ENCODE peak calls at places on chromosomes 11 and 22, in six cellular contexts. N, P, V, U, B and D are unnamed samples.

GRCh38 chr11:1839204-1839923 is 583 bp downstream of the TNNI2 start:
- DNase-seq in N (no peak), V (no peak), P (no peak), B (no peak), U (no peak), D (no peak)

GRCh38 chr11:133778161-133778560 is 67.2 kb downstream of the SPATA19 start:
- DNase-seq in U (no peak), B (no peak), P (no peak), N (no peak), V (no peak), D (no peak)

GRCh38 chr11:74493816-74494630 is 499 bp upstream of the LIPT2 start:
- DNase-seq in N (no peak), U (peak), B (no peak), P (no peak), V (no peak), D (no peak)

GRCh38 chr22:24601217-24602104 is 1.5 kb upstream of the GGT1 start:
- DNase-seq in B (no peak), U (no peak), V (peak), N (no peak), P (peak), D (peak)

GRCh38 chr22:36926309-36926708 is 12.9 kb downstream of the CSF2RB start:
- DNase-seq in P (no peak), N (no peak), U (no peak), V (no peak), B (no peak), D (no peak)

GRCh38 chr11:133072366-133072765 is 459.9 kb downstream of the OPCML start:
- DNase-seq in V (no peak), B (no peak), U (no peak), P (no peak), N (no peak), D (no peak)

GRCh38 chr11:41245704-41246398 is 213.6 kb downstream of the LRRC4C start:
- DNase-seq in B (no peak), P (peak), V (no peak), U (no peak), N (no peak), D (no peak)

GRCh38 chr11:27696961-27697360 is 3.3 kb downstream of the BDNF start:
- DNase-seq in P (no peak), N (no peak), B (no peak), U (no peak), V (no peak), D (no peak)

GRCh38 chr22:19786959-19787848 is 26.6 kb downstream of the TBX1 start:
- DNase-seq in U (no peak), B (no peak), P (no peak), N (no peak), V (no peak), D (no peak)

GRCh38 chr11:73980001-73980960 is 2.4 kb downstream of the UCP2 start:
- DNase-seq in V (peak), U (no peak), P (no peak), N (peak), B (peak), D (peak)

GRCh38 chr22:20621162-20621561 is 113.8 kb downstream of the MED15 start:
- DNase-seq in V (no peak), B (no peak), P (no peak), U (no peak), N (no peak), D (no peak)

GRCh38 chr11:70495351-70496310 is 97.3 kb downstream of the CTTN start:
- DNase-seq in B (no peak), U (no peak), V (no peak), N (no peak), P (no peak), D (no peak)

GRCh38 chr11:17518366-17518765 is 25.9 kb downstream of the USH1C start:
- DNase-seq in V (no peak), B (no peak), U (no peak), P (no peak), N (no peak), D (no peak)

GRCh38 chr11:78081583-78081982 is 1.9 kb upstream of the NDUFC2 start:
- DNase-seq in B (no peak), N (no peak), P (no peak), U (no peak), V (no peak), D (no peak)

GRCh38 chr11:5509803-5510202 is at the start of gene UBQLN3:
- DNase-seq in B (no peak), U (no peak), V (no peak), P (no peak), N (no peak), D (no peak)

DNA sequence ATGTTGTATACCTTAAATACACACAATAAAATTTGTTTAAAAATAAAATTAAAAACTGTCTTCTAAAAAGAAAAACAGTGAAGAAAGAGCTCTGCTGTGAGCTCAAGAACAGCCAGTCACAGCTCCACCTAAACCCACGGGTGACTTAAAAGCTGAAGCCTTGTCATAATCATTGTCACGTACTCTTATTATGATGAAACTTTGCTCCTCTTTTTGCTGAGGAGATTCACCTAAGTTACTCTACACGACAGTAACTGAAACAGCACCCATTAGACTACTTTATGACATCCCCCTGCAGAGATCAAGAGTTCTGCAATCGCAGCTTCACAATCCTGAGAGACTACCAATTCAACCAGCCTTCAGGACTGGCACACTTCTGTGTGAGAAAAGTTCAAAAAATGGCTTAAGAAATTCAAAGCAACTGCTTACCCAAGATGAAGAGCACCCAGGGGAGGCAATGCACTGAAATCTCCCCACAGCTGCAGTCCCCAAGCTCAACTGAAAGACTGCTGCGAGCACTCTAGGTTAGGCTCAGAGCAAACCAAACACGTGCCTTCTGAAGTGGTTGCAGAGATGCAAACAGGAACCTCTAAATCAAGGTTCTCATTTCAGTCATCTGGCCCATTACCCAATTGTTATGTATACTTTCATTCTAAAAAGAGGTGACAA is at the start of gene JAML:
- DNase-seq in V (peak), B (no peak), P (no peak), U (no peak), N (no peak), D (no peak)
- TF ChIP-seq POLR2A in V (no peak), B (no peak), P (no peak), U (no peak), N (no peak), D (no peak)

GRCh38 chr11:119118227-119118626 is 3.2 kb upstream of the HINFP start:
- DNase-seq in P (no peak), N (no peak), U (no peak), B (no peak), V (no peak), D (no peak)

GRCh38 chr11:119121811-119122124 is 388 bp downstream of the HINFP start:
- DNase-seq in B (no peak), N (no peak), P (no peak), U (no peak), V (no peak), D (no peak)

GRCh38 chr11:119117004-119117706 is 4.2 kb upstream of the HINFP start:
- DNase-seq in P (no peak), B (no peak), N (no peak), V (no peak), U (no peak), D (no peak)

GRCh38 chr11:119120639-119121007 is 757 bp upstream of the HINFP start:
- DNase-seq in V (no peak), N (no peak), U (no peak), B (no peak), P (no peak), D (no peak)

DNA sequence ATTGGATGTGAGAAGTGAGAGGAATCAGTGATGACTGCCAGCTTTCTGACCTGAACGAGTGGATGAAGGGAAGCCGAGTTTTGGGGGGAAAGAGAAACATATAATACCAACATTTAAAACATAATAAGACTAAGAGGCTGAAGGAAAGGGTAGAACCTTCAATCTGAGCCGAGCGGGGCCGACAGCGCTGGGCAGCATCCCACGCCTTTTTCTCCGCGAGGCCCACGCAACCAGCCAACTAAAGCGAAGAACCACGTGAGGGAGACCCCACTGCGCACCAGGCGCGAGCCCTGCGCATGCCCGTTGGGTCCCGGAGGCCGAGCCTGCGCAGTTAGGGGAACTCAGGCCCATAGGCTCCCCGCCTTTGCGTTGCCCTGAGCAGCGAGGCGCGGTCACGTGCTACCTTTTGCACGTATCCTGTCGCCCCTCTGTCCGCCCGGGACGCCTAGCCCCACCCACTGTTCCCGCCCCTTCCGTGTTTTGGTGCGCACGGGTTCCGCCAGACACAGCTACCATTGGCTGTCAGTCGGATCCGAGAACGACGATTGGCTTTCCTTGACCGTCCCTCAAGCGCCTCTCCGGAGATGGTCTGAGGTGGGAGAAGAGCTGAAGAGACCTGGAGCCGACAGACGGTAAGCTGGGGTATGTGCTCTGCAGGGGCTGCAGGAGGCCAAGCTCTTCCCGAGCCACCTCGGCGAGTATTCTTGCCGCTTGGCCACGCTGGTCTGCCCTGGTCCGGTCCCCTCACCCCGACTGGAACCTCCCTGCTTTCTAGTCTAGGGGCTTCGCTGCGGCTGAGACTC is at the start of gene HINFP:
- DNase-seq in N (peak), V (peak), P (peak), B (peak), U (peak), D (peak)
- TF ChIP-seq POLR2A in N (peak), V (no peak), P (peak), B (peak), U (peak), D (peak)

GRCh38 chr11:35138949-35139881 is at the start of gene CD44:
- DNase-seq in V (peak), P (peak), U (peak), B (peak), N (peak), D (peak)
- TF ChIP-seq POLR2A in V (no peak), P (no peak), U (peak), B (peak), N (no peak), D (peak)

GRCh38 chr11:65540290-65541092 is 15.6 kb downstream of the SCYL1 start:
- DNase-seq in P (peak), B (peak), U (peak), N (peak), V (peak), D (peak)
- TF ChIP-seq POLR2A in P (no peak), B (no peak), U (no peak), N (peak), V (no peak), D (peak)

GRCh38 chr11:115201121-115201792 is 303.0 kb downstream of the CADM1 start:
- DNase-seq in U (no peak), P (no peak), B (no peak), V (no peak), N (no peak), D (no peak)

GRCh38 chr11:115197433-115197832 is 306.8 kb downstream of the CADM1 start:
- DNase-seq in N (no peak), B (no peak), V (no peak), U (no peak), P (no peak), D (no peak)

GRCh38 chr11:115199501-115199900 is 304.7 kb downstream of the CADM1 start:
- DNase-seq in V (no peak), U (no peak), P (no peak), N (no peak), B (no peak), D (no peak)

GRCh38 chr11:115197031-115197430 is 307.2 kb downstream of the CADM1 start:
- DNase-seq in V (no peak), U (no peak), N (no peak), B (no peak), P (no peak), D (no peak)

DNA sequence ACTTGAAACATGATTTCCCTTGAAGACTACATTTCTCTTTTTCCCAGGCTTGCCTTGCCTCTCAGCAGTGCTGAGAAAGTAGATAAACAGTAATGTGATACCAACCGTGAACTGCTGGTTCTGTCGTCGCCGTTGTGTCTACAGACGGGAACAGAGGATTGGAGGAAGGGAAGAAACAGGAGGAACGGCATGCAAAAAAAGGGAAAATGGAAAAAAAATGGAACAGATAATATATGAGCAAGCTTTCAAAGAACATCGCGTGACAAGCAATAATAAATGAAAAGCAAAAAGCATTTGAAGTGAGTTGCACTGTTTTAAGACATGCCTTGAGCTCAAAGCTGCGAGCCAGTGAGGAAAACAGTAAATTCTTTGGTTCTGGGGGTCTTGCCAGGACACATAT is 305.9 kb downstream of the CADM1 start:
- DNase-seq in B (no peak), N (no peak), V (no peak), P (no peak), U (no peak), D (no peak)
- TF ChIP-seq POLR2A in B (no peak), N (no peak), V (no peak), P (no peak), U (no peak), D (no peak)

GRCh38 chr11:65134952-65135632 is 773 bp upstream of the SYVN1 start:
- DNase-seq in V (peak), N (peak), P (peak), U (peak), B (peak), D (peak)
- TF ChIP-seq POLR2A in V (peak), N (peak), P (peak), U (peak), B (no peak), D (peak)

GRCh38 chr22:35314161-35314942 is 14.7 kb downstream of the TOM1 start:
- DNase-seq in V (no peak), B (no peak), P (no peak), U (no peak), N (no peak), D (no peak)

GRCh38 chr22:35311551-35311999 is 11.9 kb downstream of the TOM1 start:
- DNase-seq in B (no peak), N (no peak), V (no peak), P (no peak), U (no peak), D (no peak)

GRCh38 chr22:35313311-35314121 is 13.8 kb downstream of the TOM1 start:
- DNase-seq in U (no peak), N (peak), V (peak), P (no peak), B (peak), D (peak)

GRCh38 chr22:35310556-35311550 is 11.2 kb downstream of the TOM1 start:
- DNase-seq in U (no peak), V (no peak), N (no peak), B (peak), P (no peak), D (no peak)

GRCh38 chr22:35312198-35313059 is 12.7 kb downstream of the TOM1 start:
- DNase-seq in N (no peak), V (no peak), P (no peak), B (no peak), U (peak), D (no peak)
- TF ChIP-seq POLR2A in N (no peak), V (no peak), P (no peak), B (no peak), U (no peak), D (no peak)

DNA sequence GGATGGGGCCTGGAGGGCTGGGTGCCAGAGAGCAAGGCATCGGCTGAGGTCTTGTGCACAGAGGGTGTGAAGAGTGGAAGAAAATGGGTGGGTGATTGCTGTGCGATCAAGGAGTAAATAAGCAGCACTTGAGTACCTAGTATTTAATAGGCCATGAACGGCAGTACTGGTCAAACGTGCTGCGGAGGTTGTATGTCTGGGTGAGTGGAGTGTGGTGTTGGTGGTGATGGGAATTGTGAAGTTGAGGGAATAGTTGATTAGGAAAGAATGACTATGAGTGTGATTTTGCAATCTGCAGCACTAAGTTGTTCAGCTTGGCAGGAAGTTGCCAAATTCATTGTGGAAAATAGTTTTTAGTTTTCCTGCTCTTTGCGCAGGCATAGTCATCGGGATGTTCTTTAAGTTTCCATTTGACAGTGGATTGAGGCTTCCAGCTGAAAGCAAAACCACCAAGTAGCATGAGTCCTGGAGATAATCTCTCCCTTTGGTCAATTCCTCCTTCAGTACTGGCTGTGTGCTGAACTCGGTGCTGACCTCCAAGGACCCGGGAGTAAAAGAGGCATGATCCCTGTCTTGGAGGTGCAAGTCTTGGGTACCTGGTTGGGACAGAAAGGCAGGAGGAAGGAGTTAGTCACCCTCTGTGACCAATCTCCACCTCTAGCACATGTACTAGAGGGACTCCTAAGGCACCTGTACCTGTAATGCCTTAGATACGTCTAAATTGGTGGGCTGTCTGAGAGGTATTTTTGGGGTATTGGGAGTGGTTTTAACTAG is 2.1 kb downstream of the PANX1 start:
- DNase-seq in P (no peak), B (no peak), U (no peak), N (peak), V (no peak), D (peak)
- TF ChIP-seq POLR2A in P (no peak), B (no peak), U (no peak), N (no peak), V (no peak), D (no peak)